ENCODE peak calls at places on chromosomes 2 and 18, in eight cellular contexts. O, U, X, G, I, F, J and R are unnamed samples. For H3K36me3, the result is how much of the 10 kb centered on the place peaks cover.

GRCh38 chr2:179455824-179456223 is 191.2 kb upstream of the SESTD1 start:
- DNase-seq in J (no peak), I (no peak), O (no peak), F (no peak), G (peak), U (no peak), X (no peak), R (no peak)

GRCh38 chr18:25350561-25351201 is 1.3 kb downstream of the ZNF521 start:
- DNase-seq in X (no peak), I (peak), U (peak), F (no peak), J (peak), O (peak), G (no peak), R (peak)

GRCh38 chr2:223797811-223798721 is 39.3 kb downstream of the AP1S3 start:
- DNase-seq in X (no peak), F (no peak), O (no peak), G (peak), I (no peak), U (no peak), J (no peak), R (no peak)

GRCh38 chr2:20304411-20304810 is 46.2 kb downstream of the PUM2 start:
- DNase-seq in G (peak), O (no peak), F (no peak), X (no peak), I (no peak), J (no peak), U (no peak), R (no peak)

GRCh38 chr2:118632921-118633320 is 214.5 kb downstream of the EN1 start:
- DNase-seq in I (no peak), G (no peak), X (peak), F (no peak), J (no peak), O (no peak), U (no peak), R (no peak)

GRCh38 chr2:134361648-134362047 is 107.8 kb downstream of the MGAT5 start:
- DNase-seq in J (no peak), O (no peak), U (no peak), I (no peak), G (peak), F (no peak), X (no peak), R (no peak)

GRCh38 chr2:120614901-120615300 is 120.8 kb upstream of the GLI2 start:
- DNase-seq in J (no peak), O (no peak), I (peak), G (no peak), F (no peak), U (no peak), X (no peak), R (peak)

GRCh38 chr2:59195851-59196250 is 954.7 kb upstream of the FANCL start:
- DNase-seq in J (no peak), I (no peak), U (no peak), X (no peak), F (no peak), G (no peak), O (no peak), R (no peak)

GRCh38 chr2:182767578-182767977 is 51.5 kb downstream of the DNAJC10 start:
- DNase-seq in G (peak), I (no peak), U (no peak), O (no peak), F (no peak), X (no peak), J (no peak), R (no peak)

GRCh38 chr2:88590998-88591613 is 36.2 kb downstream of the EIF2AK3 start:
- DNase-seq in U (no peak), O (no peak), F (no peak), G (peak), I (no peak), X (peak), J (no peak), R (no peak)
- H3K36me3 ChIP-seq in U (under half), O (under half), F (half or more), G (under half), I (under half), X (under half), J (half or more), R (half or more)

DNA sequence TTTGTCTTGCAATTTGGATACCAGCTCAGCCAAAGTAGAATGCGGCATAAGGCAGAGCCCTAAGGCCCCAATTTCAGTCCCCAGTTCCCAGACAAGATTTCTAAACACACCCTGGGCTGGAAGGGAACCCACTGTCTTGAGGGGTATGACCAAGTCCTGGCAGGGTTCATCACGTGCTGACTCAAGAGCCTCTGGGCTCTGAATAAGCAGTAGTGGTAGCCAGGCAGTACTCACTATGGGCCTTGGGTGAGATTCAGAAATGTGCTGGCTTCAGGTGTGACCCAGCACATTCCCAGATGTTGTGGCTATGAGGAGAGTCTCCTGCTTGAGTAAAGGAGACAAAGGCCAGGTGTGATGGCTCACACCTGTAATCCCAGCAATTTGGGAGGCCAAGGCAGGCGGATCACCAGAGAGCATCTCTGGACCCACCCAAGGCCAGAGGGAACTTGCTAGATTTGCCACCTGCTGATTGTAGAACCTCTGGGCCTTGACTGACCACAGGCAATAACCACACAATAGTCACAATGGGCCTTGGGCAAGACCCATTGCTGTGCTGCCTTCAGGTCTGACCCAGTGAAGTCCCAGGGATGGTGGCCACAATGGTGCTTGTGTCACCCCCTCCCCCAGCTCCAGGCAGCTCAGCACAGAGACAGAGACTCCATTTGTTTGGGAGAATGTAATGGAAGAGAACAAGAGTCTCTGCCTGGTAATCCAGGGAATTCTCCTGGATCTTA is 74.9 kb downstream of the ATL2 start:
- DNase-seq in X (no peak), I (no peak), U (no peak), F (no peak), O (no peak), G (no peak), J (no peak), R (no peak)
- H3K36me3 ChIP-seq in X (half or more), I (under half), U (under half), F (half or more), O (under half), G (under half), J (half or more), R (under half)

GRCh38 chr2:10592652-10593051 is 97.1 kb downstream of the NOL10 start:
- DNase-seq in I (no peak), J (no peak), F (no peak), U (no peak), X (no peak), O (no peak), G (peak), R (no peak)
- H3K36me3 ChIP-seq in I (under half), J (half or more), F (half or more), U (under half), X (half or more), O (under half), G (under half), R (half or more)

DNA sequence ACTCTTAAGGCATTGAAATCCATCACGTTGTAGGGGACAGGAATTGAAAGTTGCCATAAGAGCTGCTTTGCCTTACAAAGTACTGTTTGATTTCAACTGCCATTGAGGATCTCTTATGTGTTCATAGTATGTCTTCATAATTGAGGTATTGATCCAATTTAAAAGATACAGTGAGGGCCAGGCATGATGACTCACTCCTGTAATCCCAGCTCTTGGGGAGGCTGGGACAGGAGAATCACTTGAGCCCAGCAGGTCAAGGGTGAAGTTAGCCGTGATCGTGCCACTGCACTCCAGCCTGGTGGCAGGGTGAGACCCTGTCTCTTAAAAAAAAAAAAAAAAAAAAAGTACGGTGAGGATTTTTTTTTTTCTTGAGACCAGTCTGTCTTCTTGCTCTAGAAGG is 91.7 kb upstream of the EML6 start:
- DNase-seq in G (no peak), O (no peak), U (no peak), X (no peak), I (no peak), F (no peak), J (no peak), R (no peak)
- H3K36me3 ChIP-seq in G (half or more), O (under half), U (under half), X (half or more), I (under half), F (half or more), J (half or more), R (half or more)

GRCh38 chr2:26191316-26192159 is 18.6 kb downstream of the GAREM2 start:
- DNase-seq in F (no peak), I (no peak), X (no peak), U (no peak), O (peak), J (no peak), G (no peak), R (no peak)

GRCh38 chr2:26187537-26188104 is 14.7 kb downstream of the GAREM2 start:
- DNase-seq in F (no peak), X (no peak), J (no peak), I (no peak), G (no peak), U (no peak), O (no peak), R (no peak)

GRCh38 chr2:26189751-26190150 is 16.9 kb downstream of the GAREM2 start:
- DNase-seq in O (no peak), I (no peak), U (no peak), F (no peak), J (no peak), G (no peak), X (no peak), R (no peak)

GRCh38 chr2:26189123-26189522 is 16.2 kb downstream of the GAREM2 start:
- DNase-seq in U (no peak), X (no peak), F (no peak), I (no peak), G (no peak), O (no peak), J (no peak), R (no peak)

DNA sequence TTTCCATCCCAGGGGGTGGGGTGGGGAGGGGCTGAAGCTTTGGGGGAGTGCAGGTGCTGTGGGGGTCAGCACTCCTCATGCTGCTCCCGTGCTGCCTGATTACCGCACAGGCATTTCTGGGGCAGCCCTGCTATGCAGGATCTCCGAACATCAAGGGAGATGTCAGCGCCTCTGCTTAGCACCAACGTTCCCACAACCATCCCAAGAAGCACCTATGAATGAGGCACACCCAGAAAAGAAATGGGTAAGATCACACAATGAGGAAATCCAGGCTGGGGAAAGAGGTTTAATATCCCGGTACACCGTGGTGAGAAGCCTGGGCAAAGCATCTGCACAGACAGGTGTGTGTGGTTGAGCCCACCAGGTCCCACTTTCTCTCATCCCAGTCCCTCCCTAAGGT is 17.5 kb downstream of the GAREM2 start:
- DNase-seq in O (peak), G (no peak), I (no peak), F (no peak), J (no peak), U (no peak), X (no peak), R (no peak)
- H3K36me3 ChIP-seq in O (under half), G (under half), I (under half), F (under half), J (half or more), U (under half), X (half or more), R (half or more)

GRCh38 chr2:127283275-127283674 is 10.7 kb downstream of the ERCC3 start:
- DNase-seq in F (no peak), J (no peak), O (no peak), U (no peak), G (no peak), I (no peak), X (no peak), R (no peak)
- H3K36me3 ChIP-seq in F (half or more), J (half or more), O (under half), U (under half), G (half or more), I (under half), X (half or more), R (half or more)

DNA sequence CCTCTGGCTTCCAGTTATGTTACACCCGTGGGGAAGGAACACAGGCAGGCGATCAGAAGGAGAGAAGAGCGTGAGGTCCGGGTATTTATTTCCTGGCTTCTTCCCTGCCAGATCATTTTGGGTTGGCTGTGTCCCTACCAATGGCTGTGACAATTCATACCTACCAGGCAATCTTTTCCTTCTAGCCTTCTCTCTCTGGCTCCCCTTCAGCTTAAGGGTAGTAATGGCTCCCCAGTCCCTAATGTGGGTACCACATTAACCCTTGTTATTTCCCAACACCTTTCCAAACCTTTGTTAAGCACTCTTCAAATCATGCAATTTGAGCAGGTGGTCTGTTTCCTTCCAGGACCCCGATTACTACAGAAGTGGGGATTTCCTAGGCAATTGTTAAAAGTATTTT is 78.8 kb upstream of the LYPD6B start:
- DNase-seq in G (no peak), J (no peak), U (no peak), I (no peak), F (no peak), X (no peak), O (no peak), R (no peak)
- H3K36me3 ChIP-seq in G (under half), J (under half), U (under half), I (under half), F (under half), X (under half), O (under half), R (under half)

DNA sequence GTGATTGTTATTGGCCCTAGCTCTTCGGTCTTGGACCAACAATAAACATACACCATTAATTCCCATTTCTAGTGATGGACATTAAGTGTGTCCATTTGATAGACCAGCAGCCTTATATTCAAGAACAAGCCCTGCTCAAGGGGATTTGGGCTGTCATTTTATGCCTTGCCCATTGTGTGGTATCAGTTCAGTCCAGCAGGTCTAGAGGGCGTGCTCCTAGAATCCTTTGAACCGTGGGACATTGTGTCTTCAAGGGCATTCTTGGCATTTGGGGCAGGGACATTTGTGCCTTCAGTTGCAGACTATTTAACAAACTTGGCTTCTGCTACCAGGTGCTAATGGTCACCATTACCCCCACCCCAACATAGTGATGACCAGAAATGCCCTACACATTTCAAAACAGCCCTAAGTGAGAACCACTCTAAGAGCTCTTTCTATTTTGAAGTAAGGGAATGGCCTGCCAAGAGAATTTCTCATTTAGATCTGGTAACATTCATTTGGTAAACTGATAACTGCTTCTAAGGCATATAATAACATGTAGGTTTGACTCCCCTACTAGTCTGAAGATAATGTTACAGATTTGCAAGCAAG is 284.7 kb downstream of the ALPK2 start:
- DNase-seq in U (no peak), J (no peak), F (no peak), X (no peak), G (no peak), I (no peak), O (no peak), R (no peak)
- H3K36me3 ChIP-seq in U (under half), J (half or more), F (half or more), X (under half), G (under half), I (under half), O (under half), R (under half)

DNA sequence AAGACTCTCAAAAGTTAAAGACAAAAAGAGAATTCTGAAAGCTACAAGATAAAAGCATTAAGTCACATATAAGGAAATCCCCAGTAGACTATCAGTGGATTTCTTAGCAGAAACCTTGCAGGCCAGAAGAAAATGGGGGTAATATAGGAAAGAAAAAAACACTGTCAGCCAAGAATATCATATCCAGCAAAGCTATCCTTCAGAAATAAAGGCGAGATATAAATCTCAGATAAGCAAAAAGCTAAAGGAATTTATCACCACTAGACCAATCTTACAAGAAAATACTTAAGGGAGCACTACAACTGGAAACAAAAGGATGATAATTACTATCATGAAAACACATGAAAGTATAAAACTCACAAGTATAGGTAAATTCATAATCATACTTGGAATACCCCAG is 63.1 kb downstream of the USP40 start:
- DNase-seq in O (no peak), X (no peak), U (no peak), I (no peak), G (no peak), J (no peak), F (no peak), R (no peak)
- H3K36me3 ChIP-seq in O (under half), X (under half), U (under half), I (under half), G (under half), J (under half), F (half or more), R (half or more)